ENCODE peak calls at places on chromosome 4, in ten cellular contexts. One of them, this sample, is unnamed.

GRCh38 chr4:55358668-55359067 is 12.6 kb downstream of the SRD5A3 start:
- DNase-seq in mesothelial cell of epicardium: no peak
- DNase-seq in PC-9: no peak
- DNase-seq in aorta: no peak
- DNase-seq in anterior cingulate cortex: no peak
- DNase-seq in endothelial cell: no peak
- DNase-seq in lung microvascular endothelial cell: peak
- DNase-seq in stimulated activated CD4-positive, alpha-beta T cell treated with anti-CD3 and anti-CD28 coated beads, Interleukin-12 subunit alpha, Interleukin-12 subunit beta, amount 100 ng/mL, for 24 hours: no peak
- DNase-seq in upper lobe of right lung: no peak
- DNase-seq in testis: no peak
- DNase-seq in this sample: peak

GRCh38 chr4:38237139-38237538 is 276.9 kb downstream of the PTTG2 start:
- DNase-seq in mesothelial cell of epicardium: no peak
- DNase-seq in PC-9: peak
- DNase-seq in aorta: no peak
- DNase-seq in anterior cingulate cortex: no peak
- DNase-seq in endothelial cell: no peak
- DNase-seq in lung microvascular endothelial cell: peak
- DNase-seq in stimulated activated CD4-positive, alpha-beta T cell treated with anti-CD3 and anti-CD28 coated beads, Interleukin-12 subunit alpha, Interleukin-12 subunit beta, amount 100 ng/mL, for 24 hours: no peak
- DNase-seq in upper lobe of right lung: no peak
- DNase-seq in testis: no peak
- DNase-seq in this sample: peak

GRCh38 chr4:129323630-129324029 is 227.7 kb downstream of the C4orf33 start:
- DNase-seq in mesothelial cell of epicardium: no peak
- DNase-seq in PC-9: no peak
- DNase-seq in aorta: no peak
- DNase-seq in anterior cingulate cortex: no peak
- DNase-seq in endothelial cell: no peak
- DNase-seq in lung microvascular endothelial cell: no peak
- DNase-seq in stimulated activated CD4-positive, alpha-beta T cell treated with anti-CD3 and anti-CD28 coated beads, Interleukin-12 subunit alpha, Interleukin-12 subunit beta, amount 100 ng/mL, for 24 hours: no peak
- DNase-seq in upper lobe of right lung: no peak
- DNase-seq in testis: no peak
- DNase-seq in this sample: no peak

GRCh38 chr4:129641179-129641578 is 545.2 kb downstream of the C4orf33 start:
- DNase-seq in mesothelial cell of epicardium: peak
- DNase-seq in PC-9: peak
- DNase-seq in aorta: peak
- DNase-seq in anterior cingulate cortex: peak
- DNase-seq in endothelial cell: peak
- DNase-seq in lung microvascular endothelial cell: peak
- DNase-seq in stimulated activated CD4-positive, alpha-beta T cell treated with anti-CD3 and anti-CD28 coated beads, Interleukin-12 subunit alpha, Interleukin-12 subunit beta, amount 100 ng/mL, for 24 hours: peak
- DNase-seq in upper lobe of right lung: no peak
- DNase-seq in testis: peak
- DNase-seq in this sample: no peak

GRCh38 chr4:59945277-59945676 is 1254.8 kb upstream of the ADGRL3 start:
- DNase-seq in mesothelial cell of epicardium: no peak
- DNase-seq in PC-9: no peak
- DNase-seq in aorta: no peak
- DNase-seq in anterior cingulate cortex: no peak
- DNase-seq in endothelial cell: no peak
- DNase-seq in lung microvascular endothelial cell: no peak
- DNase-seq in stimulated activated CD4-positive, alpha-beta T cell treated with anti-CD3 and anti-CD28 coated beads, Interleukin-12 subunit alpha, Interleukin-12 subunit beta, amount 100 ng/mL, for 24 hours: no peak
- DNase-seq in upper lobe of right lung: no peak
- DNase-seq in testis: no peak
- DNase-seq in this sample: peak

GRCh38 chr4:10832989-10833635 is 148.5 kb upstream of the CLNK start:
- DNase-seq in mesothelial cell of epicardium: no peak
- DNase-seq in PC-9: no peak
- DNase-seq in aorta: no peak
- DNase-seq in anterior cingulate cortex: no peak
- DNase-seq in endothelial cell: no peak
- DNase-seq in lung microvascular endothelial cell: no peak
- DNase-seq in stimulated activated CD4-positive, alpha-beta T cell treated with anti-CD3 and anti-CD28 coated beads, Interleukin-12 subunit alpha, Interleukin-12 subunit beta, amount 100 ng/mL, for 24 hours: no peak
- DNase-seq in upper lobe of right lung: no peak
- DNase-seq in testis: no peak
- DNase-seq in this sample: no peak

GRCh38 chr4:86855572-86855971 is 6.4 kb upstream of the SLC10A6 start:
- DNase-seq in mesothelial cell of epicardium: no peak
- DNase-seq in PC-9: peak
- DNase-seq in aorta: no peak
- DNase-seq in anterior cingulate cortex: no peak
- DNase-seq in endothelial cell: no peak
- DNase-seq in lung microvascular endothelial cell: no peak
- DNase-seq in stimulated activated CD4-positive, alpha-beta T cell treated with anti-CD3 and anti-CD28 coated beads, Interleukin-12 subunit alpha, Interleukin-12 subunit beta, amount 100 ng/mL, for 24 hours: no peak
- DNase-seq in upper lobe of right lung: no peak
- DNase-seq in testis: no peak
- DNase-seq in this sample: no peak

GRCh38 chr4:112099701-112100289 is 45.5 kb upstream of the FAM241A start:
- DNase-seq in mesothelial cell of epicardium: no peak
- DNase-seq in PC-9: no peak
- DNase-seq in aorta: no peak
- DNase-seq in anterior cingulate cortex: no peak
- DNase-seq in endothelial cell: no peak
- DNase-seq in lung microvascular endothelial cell: peak
- DNase-seq in stimulated activated CD4-positive, alpha-beta T cell treated with anti-CD3 and anti-CD28 coated beads, Interleukin-12 subunit alpha, Interleukin-12 subunit beta, amount 100 ng/mL, for 24 hours: no peak
- DNase-seq in upper lobe of right lung: no peak
- DNase-seq in testis: no peak
- DNase-seq in this sample: no peak

GRCh38 chr4:5993876-5994811 is 24.1 kb downstream of the C4orf50 start:
- DNase-seq in mesothelial cell of epicardium: no peak
- DNase-seq in PC-9: no peak
- DNase-seq in aorta: no peak
- DNase-seq in anterior cingulate cortex: no peak
- DNase-seq in endothelial cell: no peak
- DNase-seq in lung microvascular endothelial cell: no peak
- DNase-seq in stimulated activated CD4-positive, alpha-beta T cell treated with anti-CD3 and anti-CD28 coated beads, Interleukin-12 subunit alpha, Interleukin-12 subunit beta, amount 100 ng/mL, for 24 hours: no peak
- DNase-seq in upper lobe of right lung: peak
- DNase-seq in testis: no peak
- DNase-seq in this sample: no peak

GRCh38 chr4:1380368-1381151 is 25.7 kb downstream of the NKX1-1 start:
- DNase-seq in mesothelial cell of epicardium: no peak
- DNase-seq in PC-9: no peak
- DNase-seq in aorta: peak
- DNase-seq in anterior cingulate cortex: no peak
- DNase-seq in endothelial cell: no peak
- DNase-seq in lung microvascular endothelial cell: no peak
- DNase-seq in stimulated activated CD4-positive, alpha-beta T cell treated with anti-CD3 and anti-CD28 coated beads, Interleukin-12 subunit alpha, Interleukin-12 subunit beta, amount 100 ng/mL, for 24 hours: no peak
- DNase-seq in upper lobe of right lung: peak
- DNase-seq in testis: no peak
- DNase-seq in this sample: no peak

GRCh38 chr4:171717231-171717720 is 95.9 kb upstream of the GALNTL6 start:
- DNase-seq in mesothelial cell of epicardium: no peak
- DNase-seq in PC-9: no peak
- DNase-seq in aorta: no peak
- DNase-seq in anterior cingulate cortex: no peak
- DNase-seq in endothelial cell: no peak
- DNase-seq in lung microvascular endothelial cell: no peak
- DNase-seq in stimulated activated CD4-positive, alpha-beta T cell treated with anti-CD3 and anti-CD28 coated beads, Interleukin-12 subunit alpha, Interleukin-12 subunit beta, amount 100 ng/mL, for 24 hours: no peak
- DNase-seq in upper lobe of right lung: no peak
- DNase-seq in testis: no peak
- DNase-seq in this sample: no peak

GRCh38 chr4:141833209-141833608 is 196.8 kb downstream of the IL15 start:
- DNase-seq in mesothelial cell of epicardium: no peak
- DNase-seq in PC-9: no peak
- DNase-seq in aorta: no peak
- DNase-seq in anterior cingulate cortex: no peak
- DNase-seq in endothelial cell: no peak
- DNase-seq in lung microvascular endothelial cell: no peak
- DNase-seq in stimulated activated CD4-positive, alpha-beta T cell treated with anti-CD3 and anti-CD28 coated beads, Interleukin-12 subunit alpha, Interleukin-12 subunit beta, amount 100 ng/mL, for 24 hours: no peak
- DNase-seq in upper lobe of right lung: no peak
- DNase-seq in testis: no peak
- DNase-seq in this sample: no peak

GRCh38 chr4:42417491-42417890 is 20.2 kb downstream of the SHISA3 start:
- DNase-seq in mesothelial cell of epicardium: no peak
- DNase-seq in PC-9: no peak
- DNase-seq in aorta: no peak
- DNase-seq in anterior cingulate cortex: no peak
- DNase-seq in endothelial cell: no peak
- DNase-seq in lung microvascular endothelial cell: no peak
- DNase-seq in stimulated activated CD4-positive, alpha-beta T cell treated with anti-CD3 and anti-CD28 coated beads, Interleukin-12 subunit alpha, Interleukin-12 subunit beta, amount 100 ng/mL, for 24 hours: no peak
- DNase-seq in upper lobe of right lung: no peak
- DNase-seq in testis: no peak
- DNase-seq in this sample: no peak

GRCh38 chr4:147546341-147546740 is 65.4 kb downstream of the EDNRA start:
- DNase-seq in mesothelial cell of epicardium: no peak
- DNase-seq in PC-9: no peak
- DNase-seq in aorta: no peak
- DNase-seq in anterior cingulate cortex: no peak
- DNase-seq in endothelial cell: no peak
- DNase-seq in lung microvascular endothelial cell: peak
- DNase-seq in stimulated activated CD4-positive, alpha-beta T cell treated with anti-CD3 and anti-CD28 coated beads, Interleukin-12 subunit alpha, Interleukin-12 subunit beta, amount 100 ng/mL, for 24 hours: no peak
- DNase-seq in upper lobe of right lung: no peak
- DNase-seq in testis: no peak
- DNase-seq in this sample: no peak

GRCh38 chr4:76380561-76380960 is 40.4 kb downstream of the CCDC158 start:
- DNase-seq in mesothelial cell of epicardium: no peak
- DNase-seq in PC-9: no peak
- DNase-seq in aorta: no peak
- DNase-seq in anterior cingulate cortex: no peak
- DNase-seq in endothelial cell: no peak
- DNase-seq in lung microvascular endothelial cell: no peak
- DNase-seq in stimulated activated CD4-positive, alpha-beta T cell treated with anti-CD3 and anti-CD28 coated beads, Interleukin-12 subunit alpha, Interleukin-12 subunit beta, amount 100 ng/mL, for 24 hours: no peak
- DNase-seq in upper lobe of right lung: no peak
- DNase-seq in testis: no peak
- DNase-seq in this sample: no peak

GRCh38 chr4:7973545-7973981 is 33.9 kb upstream of the AFAP1 start:
- DNase-seq in mesothelial cell of epicardium: no peak
- DNase-seq in PC-9: peak
- DNase-seq in aorta: peak
- DNase-seq in anterior cingulate cortex: no peak
- DNase-seq in endothelial cell: no peak
- DNase-seq in lung microvascular endothelial cell: no peak
- DNase-seq in stimulated activated CD4-positive, alpha-beta T cell treated with anti-CD3 and anti-CD28 coated beads, Interleukin-12 subunit alpha, Interleukin-12 subunit beta, amount 100 ng/mL, for 24 hours: no peak
- DNase-seq in upper lobe of right lung: no peak
- DNase-seq in testis: no peak
- DNase-seq in this sample: peak

GRCh38 chr4:54227261-54228063 is 1.6 kb upstream of the PDGFRA start:
- DNase-seq in mesothelial cell of epicardium: peak
- DNase-seq in PC-9: no peak
- DNase-seq in aorta: peak
- DNase-seq in anterior cingulate cortex: no peak
- DNase-seq in endothelial cell: peak
- DNase-seq in lung microvascular endothelial cell: peak
- DNase-seq in stimulated activated CD4-positive, alpha-beta T cell treated with anti-CD3 and anti-CD28 coated beads, Interleukin-12 subunit alpha, Interleukin-12 subunit beta, amount 100 ng/mL, for 24 hours: no peak
- DNase-seq in upper lobe of right lung: no peak
- DNase-seq in testis: peak
- DNase-seq in this sample: no peak

GRCh38 chr4:27090406-27090805 is 229.8 kb downstream of the STIM2 start:
- DNase-seq in mesothelial cell of epicardium: no peak
- DNase-seq in PC-9: no peak
- DNase-seq in aorta: no peak
- DNase-seq in anterior cingulate cortex: no peak
- DNase-seq in endothelial cell: no peak
- DNase-seq in lung microvascular endothelial cell: no peak
- DNase-seq in stimulated activated CD4-positive, alpha-beta T cell treated with anti-CD3 and anti-CD28 coated beads, Interleukin-12 subunit alpha, Interleukin-12 subunit beta, amount 100 ng/mL, for 24 hours: no peak
- DNase-seq in upper lobe of right lung: no peak
- DNase-seq in testis: no peak
- DNase-seq in this sample: no peak

GRCh38 chr4:2882341-2882740 is 38.7 kb downstream of the ADD1 start:
- DNase-seq in mesothelial cell of epicardium: no peak
- DNase-seq in PC-9: no peak
- DNase-seq in aorta: no peak
- DNase-seq in anterior cingulate cortex: no peak
- DNase-seq in endothelial cell: no peak
- DNase-seq in lung microvascular endothelial cell: no peak
- DNase-seq in stimulated activated CD4-positive, alpha-beta T cell treated with anti-CD3 and anti-CD28 coated beads, Interleukin-12 subunit alpha, Interleukin-12 subunit beta, amount 100 ng/mL, for 24 hours: no peak
- DNase-seq in upper lobe of right lung: no peak
- DNase-seq in testis: no peak
- DNase-seq in this sample: no peak

GRCh38 chr4:174314274-174314673 is 30.6 kb downstream of the CEP44 start:
- DNase-seq in mesothelial cell of epicardium: no peak
- DNase-seq in PC-9: no peak
- DNase-seq in aorta: no peak
- DNase-seq in anterior cingulate cortex: no peak
- DNase-seq in endothelial cell: no peak
- DNase-seq in lung microvascular endothelial cell: no peak
- DNase-seq in stimulated activated CD4-positive, alpha-beta T cell treated with anti-CD3 and anti-CD28 coated beads, Interleukin-12 subunit alpha, Interleukin-12 subunit beta, amount 100 ng/mL, for 24 hours: no peak
- DNase-seq in upper lobe of right lung: no peak
- DNase-seq in testis: no peak
- DNase-seq in this sample: no peak

GRCh38 chr4:62571494-62571893 is 1371.4 kb downstream of the ADGRL3 start:
- DNase-seq in mesothelial cell of epicardium: no peak
- DNase-seq in PC-9: no peak
- DNase-seq in aorta: no peak
- DNase-seq in anterior cingulate cortex: no peak
- DNase-seq in endothelial cell: no peak
- DNase-seq in lung microvascular endothelial cell: no peak
- DNase-seq in stimulated activated CD4-positive, alpha-beta T cell treated with anti-CD3 and anti-CD28 coated beads, Interleukin-12 subunit alpha, Interleukin-12 subunit beta, amount 100 ng/mL, for 24 hours: no peak
- DNase-seq in upper lobe of right lung: no peak
- DNase-seq in testis: no peak
- DNase-seq in this sample: no peak

GRCh38 chr4:25915359-25915716 is 1.3 kb downstream of the SMIM20 start:
- DNase-seq in mesothelial cell of epicardium: no peak
- DNase-seq in PC-9: no peak
- DNase-seq in aorta: no peak
- DNase-seq in anterior cingulate cortex: no peak
- DNase-seq in endothelial cell: no peak
- DNase-seq in lung microvascular endothelial cell: no peak
- DNase-seq in stimulated activated CD4-positive, alpha-beta T cell treated with anti-CD3 and anti-CD28 coated beads, Interleukin-12 subunit alpha, Interleukin-12 subunit beta, amount 100 ng/mL, for 24 hours: no peak
- DNase-seq in upper lobe of right lung: no peak
- DNase-seq in testis: peak
- DNase-seq in this sample: no peak

GRCh38 chr4:62622084-62622483 is 1422.0 kb downstream of the ADGRL3 start:
- DNase-seq in mesothelial cell of epicardium: no peak
- DNase-seq in PC-9: no peak
- DNase-seq in aorta: no peak
- DNase-seq in anterior cingulate cortex: no peak
- DNase-seq in endothelial cell: no peak
- DNase-seq in lung microvascular endothelial cell: no peak
- DNase-seq in stimulated activated CD4-positive, alpha-beta T cell treated with anti-CD3 and anti-CD28 coated beads, Interleukin-12 subunit alpha, Interleukin-12 subunit beta, amount 100 ng/mL, for 24 hours: no peak
- DNase-seq in upper lobe of right lung: no peak
- DNase-seq in testis: no peak
- DNase-seq in this sample: no peak

GRCh38 chr4:38163216-38164006 is 203.2 kb downstream of the PTTG2 start:
- DNase-seq in mesothelial cell of epicardium: no peak
- DNase-seq in PC-9: no peak
- DNase-seq in aorta: no peak
- DNase-seq in anterior cingulate cortex: no peak
- DNase-seq in endothelial cell: no peak
- DNase-seq in lung microvascular endothelial cell: peak
- DNase-seq in stimulated activated CD4-positive, alpha-beta T cell treated with anti-CD3 and anti-CD28 coated beads, Interleukin-12 subunit alpha, Interleukin-12 subunit beta, amount 100 ng/mL, for 24 hours: no peak
- DNase-seq in upper lobe of right lung: no peak
- DNase-seq in testis: no peak
- DNase-seq in this sample: no peak

GRCh38 chr4:170931326-170931725 is 841.6 kb upstream of the AADAT start:
- DNase-seq in mesothelial cell of epicardium: no peak
- DNase-seq in PC-9: no peak
- DNase-seq in aorta: no peak
- DNase-seq in anterior cingulate cortex: no peak
- DNase-seq in endothelial cell: no peak
- DNase-seq in lung microvascular endothelial cell: no peak
- DNase-seq in stimulated activated CD4-positive, alpha-beta T cell treated with anti-CD3 and anti-CD28 coated beads, Interleukin-12 subunit alpha, Interleukin-12 subunit beta, amount 100 ng/mL, for 24 hours: no peak
- DNase-seq in upper lobe of right lung: no peak
- DNase-seq in testis: no peak
- DNase-seq in this sample: no peak

GRCh38 chr4:120723986-120724385 is 198.5 kb downstream of the PRDM5 start:
- DNase-seq in mesothelial cell of epicardium: no peak
- DNase-seq in PC-9: no peak
- DNase-seq in aorta: no peak
- DNase-seq in anterior cingulate cortex: no peak
- DNase-seq in endothelial cell: no peak
- DNase-seq in lung microvascular endothelial cell: no peak
- DNase-seq in stimulated activated CD4-positive, alpha-beta T cell treated with anti-CD3 and anti-CD28 coated beads, Interleukin-12 subunit alpha, Interleukin-12 subunit beta, amount 100 ng/mL, for 24 hours: no peak
- DNase-seq in upper lobe of right lung: no peak
- DNase-seq in testis: no peak
- DNase-seq in this sample: no peak